ENCODE peak calls at places on chromosomes 12 and 14, in four cellular contexts. R is GM12878, V is K562, Q is HepG2. O is an unnamed sample.

GRCh38 chr12:6548556-6549378 is 7.1 kb downstream of the IFFO1 start:
- DNase-seq in R (no peak), V (no peak), Q (no peak), O (no peak)

GRCh38 chr12:107515446-107515958 is 170.1 kb upstream of the PWP1 start:
- DNase-seq in R (no peak), V (no peak), Q (no peak), O (no peak)

GRCh38 chr12:67339530-67339929 is 70.4 kb downstream of the CAND1 start:
- DNase-seq in R (no peak), V (no peak), Q (no peak), O (no peak)

GRCh38 chr14:39641224-39641623 is 209.0 kb upstream of the FBXO33 start:
- DNase-seq in R (no peak), V (no peak), Q (no peak), O (no peak)

GRCh38 chr14:76305474-76305826 is 70.5 kb upstream of the ESRRB start:
- DNase-seq in R (no peak), V (no peak), Q (no peak), O (no peak)

GRCh38 chr14:104980601-104981531 is 2.7 kb upstream of the AHNAK2 start:
- DNase-seq in R (no peak), V (no peak), Q (no peak), O (no peak)

GRCh38 chr14:68306934-68307758 is 485.7 kb downstream of the ZFP36L1 start:
- DNase-seq in R (no peak), V (no peak), Q (peak), O (peak)

GRCh38 chr12:78866518-78866917 is 1.9 kb downstream of the SYT1 start:
- DNase-seq in R (no peak), V (no peak), Q (no peak), O (no peak)

GRCh38 chr12:74370608-74371216 is 166.9 kb upstream of the ATXN7L3B start:
- DNase-seq in R (no peak), V (no peak), Q (no peak), O (no peak)

GRCh38 chr12:53696285-53696654 is 20.4 kb upstream of the ATP5MC2 start:
- DNase-seq in R (peak), V (peak), Q (peak), O (peak)

GRCh38 chr12:124687695-124688301 is 120.4 kb upstream of the NCOR2 start:
- DNase-seq in R (no peak), V (no peak), Q (no peak), O (no peak)

GRCh38 chr14:74784634-74785033 is 21.5 kb downstream of the YLPM1 start:
- DNase-seq in R (no peak), V (no peak), Q (no peak), O (no peak)

DNA sequence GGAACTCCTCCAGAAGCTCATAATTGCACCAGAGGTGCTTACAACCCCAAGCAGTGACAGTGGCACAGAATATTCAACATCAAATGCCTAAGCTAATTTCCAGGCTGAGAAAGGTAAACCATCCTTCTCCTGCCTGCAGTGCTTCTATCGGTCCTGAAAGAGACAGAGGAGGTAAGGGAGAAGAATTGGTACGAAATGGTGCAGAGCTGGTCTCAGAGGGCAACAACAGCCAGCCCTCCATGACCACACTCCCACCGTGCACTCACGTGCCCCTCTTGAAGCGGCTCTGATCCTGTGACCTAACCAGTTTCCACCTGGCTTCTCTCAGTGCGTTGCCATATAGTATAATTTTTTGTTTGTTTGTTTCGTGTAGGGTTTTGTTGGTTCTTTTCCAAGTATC is 1.5 kb upstream of the ATP2A2 start:
- DNase-seq in R (no peak), V (no peak), Q (no peak), O (no peak)
- TF ChIP-seq BHLHE40 in R (no peak), V (no peak), Q (peak), O (no peak)

GRCh38 chr12:105814283-105814682 is 324.5 kb downstream of the NUAK1 start:
- DNase-seq in R (no peak), V (no peak), Q (no peak), O (no peak)
- TF ChIP-seq FOXM1 in R (no peak), V (no peak), Q (no peak), O (no peak)

GRCh38 chr12:58804749-58805148 is 115.6 kb downstream of the LRIG3 start:
- DNase-seq in R (no peak), V (peak), Q (peak), O (peak)
- TF ChIP-seq BHLHE40 in R (no peak), V (no peak), Q (no peak), O (no peak)

DNA sequence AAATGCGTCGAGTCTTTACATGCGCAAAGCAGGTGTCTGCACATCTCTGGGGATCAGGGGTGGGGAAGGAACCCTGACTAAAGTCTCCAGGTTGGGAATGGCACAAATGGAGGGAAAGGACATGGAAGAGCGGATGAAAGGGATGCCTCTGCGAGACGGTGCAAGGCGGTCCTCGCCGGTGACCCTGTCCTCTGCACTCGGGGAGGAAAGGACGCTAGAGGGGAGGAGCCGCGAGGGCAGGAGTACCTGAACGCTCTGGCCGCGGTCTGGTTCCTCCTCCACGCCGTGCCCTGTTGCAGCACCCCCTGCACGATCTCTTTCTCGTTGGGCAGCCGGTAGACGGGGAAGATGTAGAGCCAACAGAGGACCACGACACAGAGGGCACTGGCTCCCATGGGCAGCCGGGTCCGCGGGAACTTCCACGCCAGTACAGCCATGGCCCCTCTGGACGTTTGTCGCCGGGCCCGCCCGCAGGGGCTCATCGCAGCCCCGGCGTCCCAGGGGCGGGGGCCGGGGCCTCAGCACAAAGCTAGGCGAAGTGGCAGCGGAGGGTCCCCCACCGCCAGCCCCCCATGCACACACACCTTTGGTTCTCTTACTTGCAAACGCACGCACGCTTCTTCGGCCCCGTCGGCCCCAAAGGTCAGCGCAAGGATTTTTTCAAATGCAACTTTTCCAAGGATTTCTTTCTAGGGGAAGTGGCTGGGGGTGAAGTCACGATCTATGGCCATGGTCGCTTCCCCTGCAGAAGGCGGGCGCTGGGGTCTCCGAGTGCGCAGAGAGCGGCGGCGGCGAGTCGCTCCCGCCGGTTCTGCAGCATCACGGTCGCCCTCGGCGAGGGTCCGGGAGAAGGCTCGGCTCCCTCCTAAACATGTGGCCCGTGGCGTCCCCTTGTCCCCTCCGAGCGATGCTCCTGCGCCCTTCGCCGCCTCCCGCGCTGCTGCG is 484 bp downstream of the ST8SIA1 start:
- DNase-seq in R (no peak), V (no peak), Q (no peak), O (peak)
- TF ChIP-seq FOXM1 in R (no peak), V (no peak), Q (no peak), O (no peak)

GRCh38 chr12:71499834-71500233 is 60.2 kb downstream of the LGR5 start:
- DNase-seq in R (no peak), V (no peak), Q (no peak), O (no peak)

GRCh38 chr12:71509705-71510104 is 70.1 kb downstream of the LGR5 start:
- DNase-seq in R (no peak), V (no peak), Q (no peak), O (no peak)

GRCh38 chr12:71504471-71504852 is 64.9 kb downstream of the LGR5 start:
- DNase-seq in R (no peak), V (no peak), Q (no peak), O (peak)

DNA sequence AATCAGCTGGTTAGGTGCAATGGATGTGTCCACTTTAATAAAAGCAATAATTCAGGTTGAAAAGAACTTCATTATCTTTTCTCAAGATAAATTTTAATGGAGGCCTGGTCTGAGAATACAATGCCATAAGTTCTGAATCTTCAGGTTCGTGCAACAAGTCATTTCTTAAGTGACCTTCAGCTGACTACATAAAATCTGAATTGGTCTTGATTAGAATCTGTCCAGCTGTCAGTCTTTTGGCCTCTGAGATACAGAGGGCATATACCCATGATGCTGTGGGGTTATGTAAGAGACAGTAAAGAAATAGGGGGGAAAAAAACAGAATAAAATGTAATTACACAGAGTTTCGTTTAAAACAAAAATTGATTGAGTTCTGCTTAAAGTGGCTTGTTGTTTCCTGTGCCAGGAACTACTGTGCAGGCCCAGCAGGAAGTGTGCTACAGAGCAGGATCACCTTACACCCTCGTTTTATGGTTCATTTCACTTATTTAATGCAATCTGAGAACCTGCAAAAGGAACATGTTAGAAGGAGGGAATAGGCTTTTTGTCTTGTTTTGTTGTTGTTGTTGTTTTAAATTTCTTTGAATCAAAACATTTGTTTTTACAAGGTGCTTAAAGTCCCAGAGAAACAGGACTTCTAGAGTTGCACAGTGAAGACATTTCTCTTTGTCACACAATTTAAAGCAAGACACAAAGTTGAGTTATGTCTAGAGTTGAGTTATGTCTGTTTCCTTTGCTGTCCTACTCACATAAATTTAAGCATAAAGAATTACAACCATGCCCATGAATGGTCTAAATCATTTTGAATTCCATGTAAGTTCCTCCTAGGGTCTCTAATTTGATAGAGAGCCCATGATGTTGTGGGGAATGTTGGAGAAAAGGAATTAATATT is 64.2 kb downstream of the LGR5 start:
- DNase-seq in R (no peak), V (no peak), Q (no peak), O (peak)
- TF ChIP-seq BHLHE40 in R (no peak), V (no peak), Q (no peak), O (no peak)

DNA sequence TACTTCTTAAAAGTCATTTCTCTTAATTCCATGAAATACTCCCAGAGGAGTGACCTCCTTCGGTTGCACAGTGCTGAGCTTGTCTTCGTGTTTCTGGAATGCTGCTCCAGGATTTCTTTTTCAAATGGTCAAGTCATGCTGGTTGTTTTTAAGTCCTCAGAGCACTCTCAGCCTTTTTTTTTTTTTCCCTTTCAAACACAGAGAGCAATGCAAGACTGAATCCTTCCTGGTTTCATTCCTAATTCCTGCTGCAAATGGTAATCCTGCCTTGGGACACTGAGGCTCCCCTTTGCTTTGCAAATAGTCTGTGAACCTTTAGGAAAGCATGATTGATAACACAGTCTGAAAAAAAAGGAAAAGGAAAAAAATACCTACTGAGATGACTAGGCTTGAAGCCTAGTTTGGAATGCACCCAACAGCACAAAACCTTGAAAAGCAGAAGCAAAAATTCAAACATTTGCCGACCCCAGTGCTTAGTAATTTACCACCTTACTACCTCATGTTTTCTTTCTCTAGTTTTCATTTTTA is 233.1 kb upstream of the DAAM1 start:
- DNase-seq in R (peak), V (no peak), Q (no peak), O (no peak)
- TF ChIP-seq FOXM1 in R (no peak), V (no peak), Q (no peak), O (no peak)

DNA sequence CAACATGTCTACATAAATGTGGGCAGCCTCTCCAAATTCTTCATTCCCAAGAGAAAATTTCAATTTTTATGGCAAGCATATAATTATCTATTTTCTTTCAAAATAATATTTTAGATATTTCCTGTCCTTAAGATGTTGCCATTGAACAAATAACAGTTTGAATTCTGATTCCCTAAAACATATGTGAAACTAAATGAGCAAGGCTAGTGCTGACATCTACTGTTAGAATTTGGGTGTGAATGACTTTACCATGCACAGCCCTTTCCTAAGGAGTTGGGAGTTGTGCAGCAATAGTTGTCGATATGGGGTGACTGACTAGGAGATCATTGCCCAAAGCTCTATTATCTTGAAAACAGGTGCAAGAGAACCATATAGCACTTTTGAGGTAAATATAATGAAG is 108.2 kb upstream of the SLC38A4 start:
- DNase-seq in R (no peak), V (no peak), Q (peak), O (peak)
- TF ChIP-seq BHLHE40 in R (no peak), V (no peak), Q (no peak), O (no peak)

DNA sequence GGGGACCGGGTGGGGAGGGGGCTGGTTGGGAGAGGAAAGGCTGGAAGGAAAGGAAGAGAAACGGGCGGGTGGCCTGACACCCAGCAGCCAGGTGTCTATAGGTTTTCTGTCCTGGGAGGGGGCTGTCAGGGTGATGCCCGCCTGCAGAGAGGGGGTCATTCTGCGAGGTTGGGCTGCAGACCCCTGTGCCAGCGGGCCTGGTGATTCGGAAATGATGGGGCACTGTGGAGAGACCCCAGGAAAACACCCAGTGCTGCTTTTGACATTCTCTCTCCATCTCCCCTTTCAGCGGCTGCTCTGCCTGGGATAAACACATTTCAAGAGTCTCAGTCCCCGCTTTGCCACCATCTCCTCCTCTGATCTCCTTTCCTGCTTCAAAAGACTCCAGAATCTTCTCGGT is 168.5 kb upstream of the RTL1 start:
- DNase-seq in R (no peak), V (no peak), Q (no peak), O (no peak)
- TF ChIP-seq FOXM1 in R (no peak), V (no peak), Q (no peak), O (no peak)

GRCh38 chr14:79809849-79810612 is 401.3 kb downstream of the DIO2 start:
- DNase-seq in R (no peak), V (no peak), Q (no peak), O (no peak)
- TF ChIP-seq BHLHE40 in R (no peak), V (no peak), Q (no peak), O (no peak)

DNA sequence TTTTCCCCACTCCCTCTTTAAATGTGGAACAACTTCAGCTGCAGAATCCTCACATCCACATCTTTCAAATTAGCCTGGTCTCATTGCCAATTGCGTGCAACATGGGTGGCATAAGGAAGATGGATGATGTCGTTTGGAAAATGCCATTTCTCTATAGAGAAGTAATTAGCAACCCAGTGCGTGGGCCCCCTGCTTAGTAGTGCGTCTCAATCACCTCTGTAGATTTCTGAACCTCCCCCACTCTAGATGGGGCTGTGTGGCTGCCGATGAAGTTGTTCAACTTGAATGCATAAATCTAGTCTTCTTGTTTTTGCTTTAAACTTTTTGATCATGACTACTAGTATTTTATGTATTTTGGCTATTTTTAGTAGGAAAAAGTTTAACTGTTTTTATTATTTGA is 358.3 kb downstream of the DIO2 start:
- DNase-seq in R (no peak), V (no peak), Q (no peak), O (no peak)
- TF ChIP-seq FOXM1 in R (no peak), V (no peak), Q (no peak), O (no peak)

O was measured in HEK293T.